ENCODE peak calls at places on chromosomes 2 and 18, in four cellular contexts. R is nephron progenitor cell, O is lower lobe of right lung, D is GM20000. J is an unnamed sample.

GRCh38 chr2:96241901-96242611 is 23.7 kb downstream of the TMEM127 start:
- DNase-seq in D (peak; percentile 68), O (peak; percentile 61), R (no peak), J (peak; percentile 71)

GRCh38 chr2:241741016-241741415 is 6.6 kb downstream of the D2HGDH start:
- DNase-seq in D (no peak), R (no peak), O (no peak), J (no peak)

GRCh38 chr2:24947758-24948157 is 24.0 kb downstream of the DNAJC27 start:
- DNase-seq in D (no peak), R (no peak), O (no peak), J (no peak)

GRCh38 chr2:101486258-101486701 is 11.4 kb upstream of the RFX8 start:
- DNase-seq in O (no peak), R (no peak), D (no peak), J (no peak)

GRCh38 chr2:170336916-170337315 is 159.0 kb downstream of the MYO3B start:
- DNase-seq in O (no peak), R (no peak), D (no peak), J (no peak)

GRCh38 chr2:216774620-216775019 is 79.3 kb upstream of the IGFBP5 start:
- DNase-seq in D (no peak), O (no peak), R (no peak), J (no peak)

GRCh38 chr2:12978058-12978835 is 261.5 kb downstream of the TRIB2 start:
- DNase-seq in R (no peak), D (no peak), O (no peak), J (no peak)

GRCh38 chr2:171568085-171568484 is 45.8 kb downstream of the CYBRD1 start:
- DNase-seq in O (no peak), R (no peak), D (no peak), J (no peak)

GRCh38 chr2:96546797-96547196 is 10.2 kb downstream of the ARID5A start:
- DNase-seq in R (no peak), O (no peak), D (no peak), J (no peak)

GRCh38 chr18:48031011-48031480 is 100.6 kb upstream of the SMAD2 start:
- DNase-seq in O (peak; percentile 45), D (peak; percentile 64), R (peak; percentile 52), J (peak; percentile 57)

GRCh38 chr2:43331428-43331827 is 105.0 kb upstream of the ZFP36L2 start:
- DNase-seq in R (no peak), D (no peak), O (no peak), J (no peak)

GRCh38 chr2:873651-874580 is 76.7 kb upstream of the SNTG2 start:
- DNase-seq in D (no peak), O (no peak), R (no peak), J (no peak)

GRCh38 chr2:237222178-237222577 is 136.5 kb downstream of the COPS8 start:
- DNase-seq in O (no peak), D (no peak), R (no peak), J (no peak)

GRCh38 chr2:105907159-105907558 is 162.4 kb downstream of the NCK2 start:
- DNase-seq in R (no peak), D (no peak), O (no peak), J (no peak)

GRCh38 chr18:41899535-41899934 is 55.5 kb upstream of the PIK3C3 start:
- DNase-seq in D (no peak), R (no peak), O (no peak), J (no peak)

GRCh38 chr2:175630319-175631246 is 371.5 kb downstream of the LNPK start:
- DNase-seq in D (no peak), O (no peak), R (no peak), J (no peak)

GRCh38 chr2:174577967-174578589 is 19.5 kb downstream of the WIPF1 start:
- DNase-seq in D (peak; percentile 41), R (no peak), O (no peak), J (no peak)

GRCh38 chr2:238504181-238504711 is 77.5 kb downstream of the ASB1 start:
- DNase-seq in R (no peak), O (no peak), D (no peak), J (no peak)

GRCh38 chr2:227482638-227483340 is 10.8 kb downstream of the AGFG1 start:
- DNase-seq in R (no peak), D (peak; percentile 63), O (no peak), J (peak; percentile 77)

GRCh38 chr2:237702439-237703397 is 75.3 kb downstream of the LRRFIP1 start:
- DNase-seq in R (peak; percentile 37), O (peak; percentile 71), D (no peak), J (no peak)

GRCh38 chr2:170277943-170278342 is 100.0 kb downstream of the MYO3B start:
- DNase-seq in D (no peak), O (no peak), R (no peak), J (no peak)

GRCh38 chr2:239326831-239327535 is 73.8 kb downstream of the HDAC4 start:
- DNase-seq in D (peak; percentile 66), O (no peak), R (no peak), J (peak; percentile 64)

GRCh38 chr18:2981212-2981728 is 31.7 kb downstream of the LPIN2 start:
- DNase-seq in O (no peak), R (no peak), D (no peak), J (no peak)

GRCh38 chr2:23122681-23123080 is 262.3 kb upstream of the KLHL29 start:
- DNase-seq in R (no peak), D (no peak), O (no peak), J (no peak)

GRCh38 chr2:168694876-168695275 is 107.6 kb upstream of the NOSTRIN start:
- DNase-seq in D (no peak), R (no peak), O (no peak), J (no peak)

GRCh38 chr2:111116843-111117665 is 3.7 kb upstream of the BCL2L11 start:
- DNase-seq in D (peak; percentile 79), R (peak; percentile 74), O (peak; percentile 76), J (peak; percentile 75)

GRCh38 chr18:79945118-79946042 is 6.1 kb downstream of the SLC66A2 start:
- DNase-seq in O (peak; percentile 36), D (no peak), R (no peak), J (no peak)

GRCh38 chr18:49959176-49959575 is 145.8 kb upstream of the ACAA2 start:
- DNase-seq in R (no peak), D (no peak), O (no peak), J (no peak)

GRCh38 chr2:73842739-73843019 is 13.9 kb downstream of the STAMBP start:
- DNase-seq in O (no peak), R (no peak), D (no peak), J (no peak)

GRCh38 chr2:73838889-73839539 is 10.3 kb downstream of the STAMBP start:
- DNase-seq in O (no peak), R (no peak), D (no peak), J (no peak)

GRCh38 chr2:73837847-73838585 is 9.3 kb downstream of the STAMBP start:
- DNase-seq in O (no peak), D (no peak), R (no peak), J (no peak)

GRCh38 chr2:73841912-73842738 is 13.4 kb downstream of the STAMBP start:
- DNase-seq in D (no peak), R (no peak), O (no peak), J (no peak)

DNA sequence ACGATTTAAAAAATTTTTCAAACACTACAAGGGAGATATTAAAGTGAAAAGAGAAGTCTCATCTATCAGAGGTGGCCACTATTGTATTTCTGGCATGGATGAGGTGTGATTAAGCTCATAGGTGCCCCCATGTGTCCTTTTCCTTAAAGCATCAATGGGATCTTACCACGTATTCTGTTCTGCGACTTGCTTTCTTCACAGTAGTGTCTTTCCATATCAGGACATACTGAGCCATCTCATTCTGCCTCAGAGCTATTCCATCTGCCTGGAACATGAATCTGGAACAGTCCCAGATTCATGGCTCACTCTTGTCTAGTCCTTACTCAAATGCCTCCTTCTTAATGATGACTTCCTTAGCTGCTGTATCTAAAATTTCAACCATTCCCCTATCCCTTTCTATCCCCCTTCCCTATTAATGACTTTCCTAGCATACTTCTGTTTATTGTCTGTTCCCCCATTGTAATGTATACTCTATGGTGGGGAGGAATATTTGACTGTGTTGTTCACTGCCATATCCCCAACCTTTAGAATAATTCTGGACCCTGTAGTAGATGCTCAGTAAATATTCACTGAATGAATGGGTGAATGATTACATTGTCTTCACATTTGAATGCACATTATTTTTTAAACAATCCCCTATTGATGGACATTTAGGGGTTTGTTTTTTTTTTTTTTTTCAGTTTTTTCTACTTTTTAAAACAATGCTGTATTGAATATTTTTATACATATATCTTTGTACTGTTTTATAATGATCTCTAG is 11.1 kb downstream of the STAMBP start:
- DNase-seq in O (no peak), D (no peak), R (no peak), J (no peak)
- TF ChIP-seq CTCF in O (no peak), D (no peak), R (no peak), J (no peak)

GRCh38 chr2:2542966-2543555 is 212.0 kb upstream of the MYT1L start:
- DNase-seq in O (no peak), R (peak; percentile 60), D (no peak), J (no peak)
- TF ChIP-seq CTCF in O (no peak), R (no peak), D (no peak), J (no peak)

DNA sequence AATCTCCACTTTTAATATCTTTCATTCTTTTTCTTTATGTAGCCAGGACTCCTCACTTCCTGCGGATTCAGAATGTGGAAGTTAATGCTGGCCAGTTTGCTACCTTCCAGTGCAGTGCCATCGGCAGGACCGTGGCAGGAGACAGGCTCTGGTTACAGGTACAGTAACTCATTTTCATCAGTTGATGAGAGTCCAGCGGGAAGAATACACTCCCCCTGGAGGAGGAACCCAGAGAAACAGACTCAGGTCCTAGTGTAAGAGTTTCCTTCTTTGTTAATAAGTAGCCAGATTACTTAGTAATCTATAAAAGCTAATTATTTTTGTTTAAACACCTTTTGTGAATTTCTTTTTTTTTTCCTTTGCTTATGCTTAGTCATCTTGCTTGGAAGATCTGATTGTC is 359.4 kb downstream of the PTPRM start:
- DNase-seq in D (no peak), O (no peak), R (peak; percentile 11), J (no peak)
- TF ChIP-seq CTCF in D (no peak), O (no peak), R (peak; percentile 20), J (no peak)

GRCh38 chr2:20563251-20563650 is 87.6 kb downstream of the HS1BP3 start:
- DNase-seq in R (no peak), O (no peak), D (no peak), J (no peak)

GRCh38 chr2:20563833-20564232 is 87.1 kb downstream of the HS1BP3 start:
- DNase-seq in O (no peak), R (no peak), D (no peak), J (no peak)

GRCh38 chr2:20561703-20562454 is 89.0 kb downstream of the HS1BP3 start:
- DNase-seq in D (no peak), O (no peak), R (no peak), J (no peak)

GRCh38 chr2:20560891-20561702 is 89.8 kb downstream of the HS1BP3 start:
- DNase-seq in D (no peak), R (no peak), O (no peak), J (no peak)

GRCh38 chr2:20562540-20563225 is 88.2 kb downstream of the HS1BP3 start:
- DNase-seq in R (no peak), D (no peak), O (no peak), J (no peak)
- TF ChIP-seq CTCF in R (no peak), D (no peak), O (no peak), J (no peak)

GRCh38 chr2:218513676-218514075 is 54.5 kb downstream of the USP37 start:
- DNase-seq in D (no peak), O (no peak), R (no peak), J (no peak)

GRCh38 chr2:218517434-218518206 is 50.5 kb downstream of the USP37 start:
- DNase-seq in D (peak; percentile 48), O (no peak), R (no peak), J (peak; percentile 47)

GRCh38 chr2:218518876-218519275 is 49.3 kb downstream of the USP37 start:
- DNase-seq in D (no peak), O (no peak), R (no peak), J (no peak)

GRCh38 chr2:218516614-218517013 is 51.5 kb downstream of the USP37 start:
- DNase-seq in D (no peak), O (no peak), R (no peak), J (no peak)
- TF ChIP-seq CTCF in D (no peak), O (peak; percentile 46), R (no peak), J (no peak)

J was measured in GM13976.